ENCODE peak calls at places on chromosome 5, in six cellular contexts. X is SK-N-SH, M is astrocyte of the cerebellum, S is fibroblast of lung, V is cardiac muscle cell, H is heart right ventricle. J is an unnamed sample.

GRCh38 chr5:6783787-6784186 is 70.6 kb downstream of the TENT4A start:
- DNase-seq in S (no peak), V (no peak), X (no peak), M (no peak), H (no peak), J (no peak)

GRCh38 chr5:39533749-39534148 is 109.0 kb upstream of the DAB2 start:
- DNase-seq in V (no peak), H (no peak), X (no peak), M (no peak), S (no peak), J (no peak)

GRCh38 chr5:150540615-150541396 is 32.9 kb downstream of the NDST1 start:
- DNase-seq in X (no peak), V (no peak), S (peak), H (no peak), M (peak), J (peak)

GRCh38 chr5:176486189-176486757 is 38.1 kb downstream of the FAF2 start:
- DNase-seq in M (no peak), X (no peak), S (no peak), H (no peak), V (no peak), J (no peak)

GRCh38 chr5:133274597-133274935 is 222.8 kb downstream of the HSPA4 start:
- DNase-seq in H (no peak), X (no peak), V (peak), S (no peak), M (no peak), J (peak)

GRCh38 chr5:81856948-81857928 is 106.3 kb upstream of the SSBP2 start:
- DNase-seq in H (peak), X (peak), S (peak), M (no peak), V (peak), J (no peak)

GRCh38 chr5:112418412-112419049 is 546 bp downstream of the EPB41L4A start:
- DNase-seq in S (peak), M (no peak), H (peak), X (peak), V (no peak), J (no peak)

GRCh38 chr5:52709171-52709925 is 78.4 kb upstream of the ITGA1 start:
- DNase-seq in S (no peak), V (no peak), H (no peak), M (peak), X (no peak), J (no peak)

GRCh38 chr5:144598451-144599068 is 427.9 kb downstream of the KCTD16 start:
- DNase-seq in H (no peak), M (no peak), V (peak), S (peak), X (peak), J (no peak)

GRCh38 chr5:179280095-179280490 is 65.2 kb downstream of the ADAMTS2 start:
- DNase-seq in M (no peak), X (no peak), S (no peak), H (no peak), V (no peak), J (no peak)

GRCh38 chr5:53035868-53036381 is 46.8 kb downstream of the ITGA2 start:
- DNase-seq in H (no peak), M (no peak), S (peak), V (no peak), X (no peak), J (peak)

GRCh38 chr5:38724301-38725030 is 121.3 kb upstream of the OSMR start:
- DNase-seq in M (peak), V (no peak), S (peak), X (no peak), H (no peak), J (peak)

GRCh38 chr5:876398-877365 is 15.9 kb downstream of the BRD9 start:
- DNase-seq in V (no peak), S (no peak), M (no peak), H (no peak), X (no peak), J (no peak)

GRCh38 chr5:124746916-124747769 is 704 bp upstream of the ZNF608 start:
- DNase-seq in H (peak), S (peak), X (peak), M (peak), V (peak), J (peak)

GRCh38 chr5:124748687-124749594 is 2.5 kb upstream of the ZNF608 start:
- DNase-seq in S (peak), X (peak), M (peak), V (peak), H (peak), J (peak)

GRCh38 chr5:124745367-124746251 is 830 bp downstream of the ZNF608 start:
- DNase-seq in V (peak), S (peak), X (no peak), H (no peak), M (no peak), J (no peak)

GRCh38 chr5:124746252-124746915 is at the start of gene ZNF608:
- DNase-seq in S (peak), V (peak), X (no peak), H (no peak), M (peak), J (peak)

DNA sequence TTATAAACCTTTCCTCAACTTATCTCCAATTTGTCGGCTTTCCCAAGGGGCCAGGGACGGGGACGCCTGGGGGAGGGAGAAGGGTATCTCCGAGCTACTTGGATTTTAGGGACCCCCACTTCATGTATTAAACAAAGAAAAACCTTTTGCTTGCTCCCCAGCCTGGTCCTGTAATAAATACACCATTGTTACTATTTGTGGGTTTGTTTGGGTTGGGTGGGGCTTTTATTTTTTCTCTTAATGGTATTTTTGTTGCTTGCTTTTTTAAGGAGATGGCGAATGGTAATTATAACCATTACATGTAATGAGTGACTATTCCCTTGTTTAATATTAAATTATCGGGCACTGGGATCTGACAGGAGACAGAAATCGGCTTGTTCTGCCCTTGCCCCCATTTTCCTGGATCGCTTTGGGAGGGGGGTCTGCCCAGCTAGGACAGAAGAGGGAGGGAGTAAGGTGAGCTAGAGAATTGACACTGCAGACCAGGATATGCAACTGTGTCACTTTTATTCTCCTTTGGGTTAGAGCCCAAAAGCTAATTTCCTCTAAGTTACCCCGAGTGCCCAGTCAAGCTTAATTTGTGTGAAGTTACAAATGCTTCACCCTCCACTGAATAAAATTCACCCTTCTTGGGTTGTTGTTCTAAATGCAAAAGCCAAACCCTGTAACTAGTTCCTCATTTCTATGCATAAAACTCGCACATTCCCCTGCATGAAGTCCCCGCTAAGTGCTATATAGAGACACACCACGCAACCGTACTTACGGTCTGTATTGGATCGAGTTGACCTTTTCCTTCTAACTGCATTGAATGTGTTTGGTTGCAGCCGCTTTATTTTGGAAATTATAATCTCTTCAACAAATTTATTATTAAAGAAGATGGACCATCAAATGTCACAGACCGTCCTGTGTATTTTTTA is 1.6 kb upstream of the ZNF608 start:
- DNase-seq in H (no peak), M (no peak), X (no peak), V (peak), S (peak), J (peak)
- H3K4me3 ChIP-seq in H (peak), M (peak), X (peak), V (peak), S (peak), J (peak)

GRCh38 chr5:155697236-155697635 is 629.7 kb upstream of the SGCD start:
- DNase-seq in H (no peak), S (no peak), M (no peak), X (no peak), V (no peak), J (no peak)

GRCh38 chr5:155700333-155700732 is 626.6 kb upstream of the SGCD start:
- DNase-seq in X (no peak), S (no peak), H (no peak), M (no peak), V (peak), J (no peak)

GRCh38 chr5:155699385-155699784 is 627.6 kb upstream of the SGCD start:
- DNase-seq in S (no peak), X (no peak), M (no peak), H (no peak), V (peak), J (no peak)
- TF ChIP-seq CTCF in S (no peak), X (no peak), M (no peak), H (no peak), V (no peak), J (no peak)

DNA sequence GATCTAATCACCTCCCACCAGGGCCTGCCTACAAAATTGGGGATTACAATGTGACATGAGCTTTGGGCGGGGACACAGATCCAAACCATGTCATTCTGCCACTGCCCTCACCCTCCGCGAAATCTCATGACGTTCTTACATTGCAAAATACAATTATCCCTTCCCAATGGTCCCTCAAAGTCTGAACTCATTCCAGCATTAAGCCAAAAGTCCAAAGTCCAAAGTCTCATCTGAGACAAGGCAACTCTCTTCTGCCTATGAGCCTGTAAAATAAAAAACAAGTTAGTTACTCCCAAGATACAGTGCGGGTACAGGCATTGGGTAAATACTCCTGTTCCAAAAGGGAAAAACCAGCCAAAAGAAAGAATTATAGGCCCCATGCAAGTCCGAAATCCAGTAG is 14.6 kb upstream of the PCDHAC2 start:
- DNase-seq in S (no peak), M (no peak), X (no peak), H (no peak), V (no peak), J (no peak)
- H3K4me3 ChIP-seq in S (no peak), M (no peak), X (no peak), H (no peak), V (no peak), J (no peak)

GRCh38 chr5:36690041-36690941 is 83.9 kb downstream of the SLC1A3 start:
- DNase-seq in H (peak), S (peak), X (peak), M (peak), V (peak), J (peak)
- TF ChIP-seq CTCF in H (peak), S (peak), X (peak), M (peak), V (peak), J (peak)

GRCh38 chr5:141371572-141372475 is 1.8 kb downstream of the PCDHGB3 start:
- DNase-seq in X (no peak), H (no peak), S (no peak), M (no peak), V (no peak), J (no peak)

GRCh38 chr5:141369994-141370848 is at the start of gene PCDHGB3:
- DNase-seq in H (no peak), S (peak), V (no peak), M (no peak), X (no peak), J (peak)

GRCh38 chr5:141374627-141375026 is 936 bp downstream of the PCDHGA6 start:
- DNase-seq in V (no peak), S (no peak), M (no peak), H (no peak), X (no peak), J (no peak)

GRCh38 chr5:141373673-141374317 is at the start of gene PCDHGA6:
- DNase-seq in H (no peak), S (peak), M (no peak), X (no peak), V (no peak), J (peak)
- H3K4me3 ChIP-seq in H (no peak), S (peak), M (peak), X (no peak), V (no peak), J (peak)

GRCh38 chr5:54872810-54873209 is 112.6 kb downstream of the ESM1 start:
- DNase-seq in M (no peak), X (no peak), V (no peak), S (no peak), H (no peak), J (no peak)

GRCh38 chr5:54869691-54870090 is 115.7 kb downstream of the ESM1 start:
- DNase-seq in V (no peak), M (no peak), X (no peak), S (no peak), H (no peak), J (no peak)

GRCh38 chr5:54870251-54870650 is 115.1 kb downstream of the ESM1 start:
- DNase-seq in M (no peak), V (no peak), H (no peak), S (no peak), X (no peak), J (no peak)

GRCh38 chr5:54868511-54869483 is 116.6 kb downstream of the ESM1 start:
- DNase-seq in M (no peak), S (no peak), V (no peak), X (no peak), H (no peak), J (no peak)

GRCh38 chr5:54867310-54867944 is 118.0 kb downstream of the ESM1 start:
- DNase-seq in S (peak), M (peak), V (peak), H (no peak), X (peak), J (peak)
- TF ChIP-seq CTCF in S (peak), M (no peak), V (peak), H (peak), X (peak), J (peak)

J was measured in fibroblast of the aortic adventitia.